ENCODE peak calls at places on chromosome 3, in four cellular contexts. Z is gastrocnemius medialis, K is GM23338, Y is amniotic stem cell. N is an unnamed sample.

GRCh38 chr3:36944641-36945270 is at the start of gene TRANK1:
- DNase-seq in Z (peak; percentile 24), K (peak; percentile 71), Y (no peak), N (no peak)

GRCh38 chr3:183129243-183129642 is 29.9 kb upstream of the MCCC1 start:
- DNase-seq in Y (no peak), Z (no peak), K (peak; percentile 37), N (no peak)

GRCh38 chr3:58466899-58467563 is 24.9 kb upstream of the KCTD6 start:
- DNase-seq in Z (no peak), Y (no peak), K (no peak), N (no peak)

GRCh38 chr3:32216172-32216783 is 22.2 kb upstream of the CMTM8 start:
- DNase-seq in Y (no peak), K (no peak), Z (no peak), N (no peak)

GRCh38 chr3:170749765-170750477 is 120.1 kb downstream of the RPL22L1 start:
- DNase-seq in Y (no peak), Z (no peak), K (no peak), N (no peak)

GRCh38 chr3:197730200-197730599 is 6.5 kb downstream of the RUBCN start:
- DNase-seq in Y (peak; percentile 17), K (peak; percentile 39), Z (no peak), N (no peak)

GRCh38 chr3:194112120-194113106 is 23.5 kb upstream of the HES1 start:
- DNase-seq in Y (no peak), K (no peak), Z (no peak), N (peak; percentile 49)

GRCh38 chr3:24682141-24682547 is 187.5 kb upstream of the THRB start:
- DNase-seq in Z (no peak), K (no peak), Y (no peak), N (no peak)

GRCh38 chr3:80113331-80113730 is 345.5 kb upstream of the ROBO1 start:
- DNase-seq in K (no peak), Y (no peak), Z (no peak), N (no peak)

GRCh38 chr3:127716334-127716733 is 43.6 kb downstream of the ABTB1 start:
- DNase-seq in Y (no peak), K (no peak), Z (no peak), N (no peak)

GRCh38 chr3:152316318-152316717 is 47.6 kb downstream of the MBNL1 start:
- DNase-seq in Y (no peak), K (no peak), Z (no peak), N (peak; percentile 26)